ENCODE peak calls at places on chromosomes 3 and 15, in six cellular contexts. O is HL-60, S is RWPE2, H is AG04450, U is brain microvascular endothelial cell, W is cardiac muscle cell. B is an unnamed sample.

GRCh38 chr3:18771931-18772330 is 346.8 kb upstream of the SATB1 start:
- DNase-seq in O (no peak), S (no peak), H (no peak), U (no peak), W (no peak), B (no peak)

GRCh38 chr15:83753872-83754493 is 100.1 kb downstream of the ADAMTSL3 start:
- DNase-seq in O (no peak), S (no peak), H (no peak), U (no peak), W (no peak), B (no peak)

GRCh38 chr3:152060701-152061100 is 187.3 kb downstream of the SUCNR1 start:
- DNase-seq in O (no peak), S (no peak), H (no peak), U (no peak), W (no peak), B (no peak)

GRCh38 chr15:83890584-83890983 is 236.7 kb downstream of the ADAMTSL3 start:
- DNase-seq in O (no peak), S (no peak), H (no peak), U (no peak), W (peak), B (no peak)

GRCh38 chr3:127261925-127262324 is 25.9 kb downstream of the PRR20G start:
- DNase-seq in O (no peak), S (no peak), H (no peak), U (no peak), W (no peak), B (no peak)

GRCh38 chr3:97291901-97292300 is 472.7 kb upstream of the ARL6 start:
- DNase-seq in O (no peak), S (no peak), H (no peak), U (no peak), W (no peak), B (no peak)

GRCh38 chr3:172009736-172010254 is 29.6 kb upstream of the FNDC3B start:
- DNase-seq in O (no peak), S (no peak), H (no peak), U (no peak), W (no peak), B (no peak)

GRCh38 chr3:53134631-53135232 is 4.5 kb upstream of the RFT1 start:
- DNase-seq in O (peak), S (no peak), H (peak), U (peak), W (peak), B (peak)

GRCh38 chr3:43879166-43879565 is 188.4 kb downstream of the ABHD5 start:
- DNase-seq in O (no peak), S (no peak), H (no peak), U (no peak), W (no peak), B (peak)

GRCh38 chr15:42378011-42378410 is 18.7 kb downstream of the CAPN3 start:
- DNase-seq in O (no peak), S (no peak), H (no peak), U (no peak), W (no peak), B (no peak)

GRCh38 chr15:97961067-97961954 is 808 bp downstream of the ARRDC4 start:
- DNase-seq in O (peak), S (no peak), H (no peak), U (no peak), W (peak), B (peak)

GRCh38 chr3:147669076-147669475 is 259.9 kb downstream of the ZIC1 start:
- DNase-seq in O (no peak), S (no peak), H (no peak), U (no peak), W (no peak), B (no peak)

GRCh38 chr15:80662756-80663553 is 32.2 kb upstream of the ABHD17C start:
- DNase-seq in O (no peak), S (no peak), H (no peak), U (no peak), W (no peak), B (no peak)

GRCh38 chr15:77059761-77060345 is 11.1 kb downstream of the TSPAN3 start:
- DNase-seq in O (no peak), S (no peak), H (no peak), U (no peak), W (peak), B (no peak)

GRCh38 chr3:135057996-135058395 is 262.9 kb downstream of the EPHB1 start:
- DNase-seq in O (no peak), S (no peak), H (no peak), U (no peak), W (no peak), B (no peak)

GRCh38 chr3:20057612-20058180 is 17.4 kb downstream of the KAT2B start:
- DNase-seq in O (no peak), S (no peak), H (no peak), U (no peak), W (peak), B (no peak)

GRCh38 chr3:140898340-140899180 is 43.1 kb upstream of the SLC25A36 start:
- DNase-seq in O (peak), S (no peak), H (peak), U (peak), W (peak), B (no peak)

GRCh38 chr3:148881286-148881685 is 16.2 kb downstream of the CPA3 start:
- DNase-seq in O (no peak), S (no peak), H (no peak), U (no peak), W (no peak), B (no peak)

GRCh38 chr15:70792171-70792573 is 28.8 kb upstream of the UACA start:
- DNase-seq in O (no peak), S (no peak), H (no peak), U (peak), W (peak), B (no peak)

GRCh38 chr3:4394048-4394447 is 73.0 kb downstream of the SUMF1 start:
- DNase-seq in O (peak), S (no peak), H (no peak), U (peak), W (peak), B (no peak)

GRCh38 chr3:43503067-43503728 is 118.6 kb downstream of the ANO10 start:
- DNase-seq in O (no peak), S (no peak), H (no peak), U (no peak), W (peak), B (no peak)

GRCh38 chr3:148737104-148737525 is 39.4 kb downstream of the AGTR1 start:
- DNase-seq in O (no peak), S (no peak), H (no peak), U (no peak), W (peak), B (no peak)

GRCh38 chr3:57169872-57170623 is 4.9 kb upstream of the IL17RD start:
- DNase-seq in O (peak), S (peak), H (peak), U (peak), W (peak), B (peak)

GRCh38 chr3:49869525-49870126 is at the start of gene CAMKV:
- DNase-seq in O (no peak), S (no peak), H (no peak), U (no peak), W (no peak), B (no peak)

GRCh38 chr15:74438696-74439316 is 5.0 kb upstream of the SEMA7A start:
- DNase-seq in O (peak), S (no peak), H (peak), U (peak), W (peak), B (peak)

GRCh38 chr3:194637541-194638400 is 4.6 kb upstream of the TMEM44 start:
- DNase-seq in O (no peak), S (no peak), H (no peak), U (no peak), W (no peak), B (no peak)

GRCh38 chr3:25151497-25151896 is 276.6 kb upstream of the RARB start:
- DNase-seq in O (no peak), S (no peak), H (no peak), U (peak), W (peak), B (no peak)

GRCh38 chr3:194137314-194138097 is 1.6 kb downstream of the HES1 start:
- DNase-seq in O (peak), S (no peak), H (no peak), U (peak), W (peak), B (peak)

GRCh38 chr15:90664650-90665287 is 52.4 kb upstream of the BLM start:
- DNase-seq in O (no peak), S (peak), H (no peak), U (peak), W (peak), B (peak)

GRCh38 chr3:8516783-8517182 is 15.2 kb downstream of the LMCD1 start:
- DNase-seq in O (no peak), S (no peak), H (no peak), U (no peak), W (no peak), B (no peak)

GRCh38 chr3:187104342-187104741 is 35.0 kb downstream of the RPL39L start:
- DNase-seq in O (no peak), S (no peak), H (no peak), U (no peak), W (peak), B (no peak)

GRCh38 chr3:187102073-187102634 is 37.1 kb downstream of the RPL39L start:
- DNase-seq in O (no peak), S (no peak), H (no peak), U (peak), W (no peak), B (no peak)

GRCh38 chr3:187098925-187099512 is 40.3 kb downstream of the RPL39L start:
- DNase-seq in O (no peak), S (no peak), H (no peak), U (no peak), W (no peak), B (no peak)

GRCh38 chr3:187103251-187103650 is 36.0 kb downstream of the RPL39L start:
- DNase-seq in O (no peak), S (no peak), H (no peak), U (no peak), W (no peak), B (no peak)

DNA sequence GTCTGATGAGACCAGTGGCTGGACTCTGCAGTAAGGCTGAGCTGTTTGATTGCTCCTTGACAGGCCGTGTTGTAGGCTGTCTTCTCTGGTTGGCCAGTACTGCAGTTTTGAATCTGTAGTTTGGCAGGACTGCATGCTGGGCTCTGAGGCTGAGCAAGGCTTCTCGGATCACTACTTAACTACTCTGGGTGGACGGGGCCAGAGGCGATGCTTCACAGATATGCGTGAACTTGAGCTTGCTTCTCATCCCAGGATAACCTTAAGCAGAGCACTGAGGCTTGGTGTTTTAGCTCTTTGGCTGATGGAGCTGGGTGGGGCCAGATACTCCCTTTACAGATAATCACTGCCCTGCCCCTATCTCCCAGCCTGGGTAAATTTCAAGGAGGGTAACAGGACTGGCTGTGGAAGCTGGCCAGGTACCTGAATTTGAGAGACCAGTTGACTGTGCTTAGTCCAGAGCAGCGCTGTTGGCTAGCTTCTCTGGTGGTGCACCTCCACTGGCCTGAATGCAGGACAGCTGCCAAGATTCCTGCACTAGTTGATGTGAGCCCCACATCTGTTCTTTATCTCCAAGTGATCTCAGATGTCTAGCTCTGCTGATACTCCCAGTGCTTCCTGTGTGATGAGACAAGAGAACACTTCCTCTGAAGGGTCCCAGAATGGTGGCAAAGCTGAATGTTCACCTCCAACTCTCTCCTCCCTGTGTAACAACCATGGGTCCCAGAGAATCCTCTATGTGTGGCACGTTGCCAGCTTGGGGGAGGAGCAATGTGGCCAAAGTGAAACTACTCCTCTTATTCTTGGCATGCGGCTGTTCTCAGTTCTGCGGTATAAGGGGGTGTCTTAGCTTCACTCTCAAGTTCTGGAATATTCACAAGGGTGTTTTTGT is 37.9 kb downstream of the RPL39L start:
- DNase-seq in O (peak), S (no peak), H (peak), U (peak), W (peak), B (peak)
- H3K4me3 ChIP-seq in O (no peak), S (no peak), H (peak), U (peak), W (no peak), B (no peak)

GRCh38 chr15:23567921-23568320 is 2.4 kb downstream of the MKRN3 start:
- DNase-seq in O (no peak), S (no peak), H (no peak), U (no peak), W (no peak), B (no peak)
- H3K27ac ChIP-seq in O (no peak), S (no peak), H (no peak), U (no peak), W (no peak), B (no peak)

GRCh38 chr3:5729852-5730251 is 542.3 kb downstream of the EDEM1 start:
- DNase-seq in O (no peak), S (no peak), H (no peak), U (no peak), W (no peak), B (no peak)
- TF ChIP-seq CTCF in O (no peak), S (no peak), H (no peak), U (no peak), W (no peak), B (no peak)

DNA sequence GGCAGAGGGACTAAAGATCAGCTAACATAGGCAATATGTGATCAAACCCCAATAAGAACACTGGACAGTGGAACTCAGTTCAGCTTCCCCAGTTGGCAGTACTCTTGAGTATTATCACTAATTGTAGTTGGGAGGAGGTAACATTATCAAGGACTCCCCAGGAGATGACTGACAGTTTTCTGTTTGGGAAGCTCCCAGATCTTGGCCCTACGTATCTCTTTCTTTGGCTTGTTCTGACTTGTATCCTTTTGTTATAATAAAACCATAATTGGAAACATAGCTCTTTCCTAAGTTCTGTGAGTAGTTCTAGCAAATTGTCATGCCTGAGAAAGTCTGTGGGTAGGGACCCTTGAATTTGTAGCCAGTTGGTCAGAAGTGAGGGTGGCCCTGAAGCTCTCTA is 316.4 kb downstream of the ZNF621 start:
- DNase-seq in O (no peak), S (no peak), H (no peak), U (no peak), W (no peak), B (peak)
- H3K4me3 ChIP-seq in O (no peak), S (no peak), H (no peak), U (no peak), W (no peak), B (no peak)

GRCh38 chr15:68682330-68682729 is 103.5 kb downstream of the CORO2B start:
- DNase-seq in O (no peak), S (peak), H (no peak), U (no peak), W (no peak), B (no peak)
- H3K27ac ChIP-seq in O (no peak), S (no peak), H (no peak), U (no peak), W (peak), B (no peak)

GRCh38 chr3:153385343-153385742 is 223.3 kb downstream of the RAP2B start:
- DNase-seq in O (no peak), S (no peak), H (no peak), U (no peak), W (no peak), B (no peak)
- TF ChIP-seq CTCF in O (no peak), S (no peak), H (no peak), U (no peak), W (no peak), B (no peak)

GRCh38 chr3:63967675-63968611 is 55.4 kb downstream of the PSMD6 start:
- DNase-seq in O (peak), S (no peak), H (no peak), U (peak), W (peak), B (peak)
- H3K4me3 ChIP-seq in O (peak), S (no peak), H (peak), U (peak), W (no peak), B (no peak)

GRCh38 chr3:187943677-187944390 is 198.6 kb upstream of the BCL6 start:
- DNase-seq in O (no peak), S (no peak), H (no peak), U (peak), W (no peak), B (no peak)
- H3K27ac ChIP-seq in O (no peak), S (peak), H (no peak), U (no peak), W (no peak), B (no peak)

GRCh38 chr3:40782086-40782721 is 257.4 kb downstream of the ZNF621 start:
- DNase-seq in O (no peak), S (no peak), H (no peak), U (no peak), W (peak), B (no peak)
- TF ChIP-seq CTCF in O (no peak), S (no peak), H (no peak), U (peak), W (peak), B (no peak)

DNA sequence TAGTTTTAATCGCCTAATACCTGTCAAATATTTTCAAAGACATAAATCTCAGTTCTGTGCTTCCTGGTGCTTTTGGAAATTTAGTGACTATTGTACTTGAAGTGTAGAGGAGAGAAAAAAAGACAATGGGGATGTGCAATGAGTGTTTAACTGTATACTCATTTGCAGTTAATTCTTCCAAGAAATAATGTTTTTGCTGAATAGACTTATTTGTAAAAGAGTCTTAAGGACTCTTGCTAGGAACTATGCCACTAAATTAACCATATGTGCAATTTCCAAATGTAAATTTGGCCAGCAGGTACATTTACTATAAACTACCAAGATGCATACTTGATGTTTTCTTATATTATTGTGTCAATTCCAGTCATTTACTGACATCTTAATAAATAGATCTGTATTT is 2.0 kb downstream of the CHMP2B start:
- DNase-seq in O (no peak), S (no peak), H (no peak), U (no peak), W (no peak), B (no peak)
- H3K4me3 ChIP-seq in O (no peak), S (no peak), H (no peak), U (no peak), W (no peak), B (no peak)

B was measured in testis.